ENCODE peak calls at places on chromosomes 12 and 14, in nine cellular contexts. U, F, J, A, V, T, P, G and B are unnamed samples.
A peak's percentile ranks its signal among the peaks of the same experiment; 100 is the strongest.

GRCh38 chr14:58668848-58669480 is 31.2 kb downstream of the DACT1 start:
- DNase-seq in U (no peak), F (no peak), J (no peak), A (no peak), V (no peak), T (no peak), P (no peak), G (no peak), B (no peak)

GRCh38 chr12:12696562-12697383 is 790 bp upstream of the GPR19 start:
- DNase-seq in U (peak; percentile 65), F (peak; percentile 98), J (peak; percentile 93), A (peak; percentile 85), V (peak; percentile 73), T (peak; percentile 89), P (peak; percentile 92), G (peak; percentile 76), B (peak; percentile 96)

GRCh38 chr14:67673451-67673850 is 981 bp downstream of the VTI1B start:
- DNase-seq in U (no peak), F (no peak), J (no peak), A (no peak), V (no peak), T (no peak), P (peak; percentile 17), G (peak; percentile 31), B (no peak)

GRCh38 chr14:51094282-51094821 is 553 bp downstream of the TRIM9 start:
- DNase-seq in U (no peak), F (peak; percentile 86), J (peak; percentile 27), A (no peak), V (no peak), T (no peak), P (no peak), G (no peak), B (no peak)

GRCh38 chr12:105214670-105215375 is 21.2 kb downstream of the APPL2 start:
- DNase-seq in U (no peak), F (no peak), J (peak; percentile 90), A (no peak), V (peak; percentile 59), T (no peak), P (peak; percentile 45), G (no peak), B (no peak)

GRCh38 chr12:114201794-114202193 is 204.2 kb downstream of the TBX5 start:
- DNase-seq in U (no peak), F (no peak), J (no peak), A (no peak), V (no peak), T (no peak), P (no peak), G (no peak), B (no peak)

GRCh38 chr12:60630796-60631195 is 1035.0 kb downstream of the SLC16A7 start:
- DNase-seq in U (no peak), F (no peak), J (no peak), A (no peak), V (no peak), T (no peak), P (no peak), G (no peak), B (no peak)

GRCh38 chr12:22333751-22334695 is 484 bp downstream of the ST8SIA1 start:
- DNase-seq in U (no peak), F (peak; percentile 89), J (no peak), A (no peak), V (no peak), T (peak; percentile 31), P (no peak), G (no peak), B (peak; percentile 48)

GRCh38 chr14:91415794-91416743 is 1.6 kb downstream of the CCDC88C start:
- DNase-seq in U (peak; percentile 13), F (no peak), J (no peak), A (no peak), V (no peak), T (no peak), P (peak; percentile 47), G (no peak), B (peak; percentile 47)

GRCh38 chr14:99605299-99605961 is 1.4 kb upstream of the CCDC85C start:
- DNase-seq in U (no peak), F (no peak), J (peak; percentile 68), A (no peak), V (peak; percentile 28), T (peak; percentile 64), P (peak; percentile 63), G (peak; percentile 74), B (peak; percentile 53)

GRCh38 chr12:6493580-6494350 is at the start of gene NCAPD2:
- DNase-seq in U (peak; percentile 82), F (peak; percentile 98), J (peak; percentile 95), A (peak; percentile 84), V (peak; percentile 94), T (peak; percentile 93), P (peak; percentile 98), G (peak; percentile 93), B (peak; percentile 97)
- TF ChIP-seq POLR2A in U (no peak), F (no peak), J (no peak), A (no peak), V (peak; percentile 5), T (no peak), P (no peak), G (peak; percentile 93), B (peak; percentile 70)

DNA sequence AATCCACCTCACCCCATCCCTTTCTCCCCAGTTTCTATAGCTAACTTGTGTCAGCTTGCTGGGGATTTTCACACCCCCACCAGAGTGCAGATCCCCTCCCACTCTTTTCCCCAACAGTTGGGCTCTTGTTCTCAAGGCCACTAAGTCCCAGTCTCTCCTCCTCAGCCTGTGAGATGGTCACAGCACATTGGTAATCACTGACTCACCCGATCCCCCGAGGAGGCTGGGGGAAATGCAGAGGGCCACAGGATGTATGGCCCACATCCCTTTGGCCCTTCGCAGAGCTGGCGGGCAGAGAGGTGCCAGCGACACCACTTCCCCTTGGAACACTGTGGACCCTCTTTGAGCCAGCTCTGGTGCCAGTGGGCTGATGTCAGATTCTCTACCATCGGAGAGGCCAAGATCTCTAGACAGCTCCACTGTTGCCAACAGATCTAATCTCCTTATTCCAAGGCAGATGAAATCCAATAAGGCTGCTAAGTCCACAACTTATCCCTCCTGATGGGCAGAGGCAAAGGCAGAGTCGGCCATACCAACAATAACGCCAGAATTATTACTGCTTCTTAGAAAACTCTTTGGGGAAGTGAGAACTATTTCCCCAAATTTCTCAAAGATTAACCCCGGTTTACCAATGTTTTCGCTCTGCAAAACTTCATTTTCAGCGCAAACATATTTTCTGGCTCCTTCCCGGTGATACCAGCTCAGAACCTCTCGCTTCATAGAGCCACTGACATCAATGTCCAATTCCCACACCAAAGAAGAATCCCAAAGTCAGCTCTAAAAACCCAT is 1.5 kb downstream of the FMNL3 start:
- DNase-seq in U (no peak), F (peak; percentile 90), J (peak; percentile 30), A (peak; percentile 15), V (peak; percentile 10), T (no peak), P (peak; percentile 89), G (peak; percentile 84), B (peak; percentile 17)
- TF ChIP-seq POLR2A in U (no peak), F (no peak), J (no peak), A (peak; percentile 54), V (no peak), T (no peak), P (peak; percentile 67), G (peak; percentile 71), B (no peak)

GRCh38 chr14:104769324-104770071 is 16.6 kb downstream of the SIVA1 start:
- DNase-seq in U (no peak), F (no peak), J (no peak), A (no peak), V (no peak), T (no peak), P (no peak), G (no peak), B (no peak)

GRCh38 chr14:104767634-104767918 is 14.6 kb downstream of the SIVA1 start:
- DNase-seq in U (no peak), F (no peak), J (no peak), A (no peak), V (no peak), T (no peak), P (no peak), G (no peak), B (no peak)

GRCh38 chr14:104770072-104770579 is 17.2 kb downstream of the SIVA1 start:
- DNase-seq in U (no peak), F (no peak), J (no peak), A (no peak), V (no peak), T (no peak), P (no peak), G (no peak), B (no peak)

GRCh38 chr14:104766863-104767633 is 14.1 kb downstream of the SIVA1 start:
- DNase-seq in U (no peak), F (no peak), J (peak; percentile 65), A (no peak), V (peak; percentile 93), T (no peak), P (no peak), G (no peak), B (no peak)

DNA sequence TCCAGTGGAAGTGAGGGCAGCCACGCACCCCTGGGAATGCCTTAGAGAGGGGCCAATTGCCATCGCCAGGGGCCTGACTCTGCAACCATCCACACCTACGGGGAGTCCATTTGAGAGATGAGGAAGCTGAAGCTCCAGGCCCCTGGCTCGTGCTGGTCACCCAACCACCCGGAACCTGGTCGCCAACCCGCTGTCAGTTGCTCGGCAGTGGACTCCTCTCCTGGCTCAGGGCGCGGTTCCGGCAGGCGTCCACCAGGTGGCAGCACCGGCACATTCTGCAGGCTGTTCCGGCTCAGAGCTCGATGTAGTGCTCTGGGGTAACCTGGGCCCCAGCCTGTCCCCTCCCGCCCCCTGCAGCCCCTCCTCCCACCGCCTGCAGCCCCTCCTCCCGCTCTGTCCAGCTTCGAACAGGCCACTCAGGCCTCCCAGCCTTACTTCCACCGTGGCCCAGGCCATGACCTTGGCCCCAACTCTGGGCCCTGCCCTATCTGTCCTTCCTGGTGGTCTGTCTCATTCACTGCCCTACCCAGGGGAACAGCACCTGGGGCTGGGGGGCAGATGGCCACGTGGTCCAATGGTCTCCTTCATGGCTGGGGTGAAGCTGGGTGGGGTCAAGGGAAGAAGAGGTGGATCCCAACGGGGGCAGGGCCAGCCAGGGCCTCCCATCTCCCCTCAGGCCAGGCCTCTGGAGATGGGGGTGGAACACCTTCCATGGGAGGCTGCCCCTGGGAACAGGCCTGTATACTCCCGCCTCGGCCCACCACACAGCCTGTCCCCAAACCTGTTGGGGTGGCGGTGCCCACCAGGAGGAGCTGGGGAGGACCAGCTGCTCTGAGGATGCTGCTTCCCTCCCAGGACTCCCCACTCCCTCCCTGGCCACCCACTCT is 15.7 kb downstream of the SIVA1 start:
- DNase-seq in U (peak; percentile 50), F (peak; percentile 98), J (peak; percentile 91), A (peak; percentile 91), V (peak; percentile 86), T (peak; percentile 92), P (peak; percentile 75), G (peak; percentile 72), B (peak; percentile 91)
- TF ChIP-seq POLR2A in U (no peak), F (no peak), J (peak; percentile 10), A (no peak), V (peak; percentile 26), T (no peak), P (no peak), G (peak; percentile 40), B (no peak)

GRCh38 chr14:96391293-96392118 is 422 bp upstream of the AK7 start:
- DNase-seq in U (peak; percentile 86), F (peak; percentile 99), J (peak; percentile 99), A (peak; percentile 94), V (peak; percentile 82), T (peak; percentile 95), P (peak; percentile 96), G (peak; percentile 90), B (peak; percentile 99)
- TF ChIP-seq POLR2A in U (peak; percentile 33), F (no peak), J (no peak), A (peak; percentile 35), V (peak; percentile 66), T (peak; percentile 15), P (peak; percentile 65), G (peak; percentile 51), B (peak; percentile 81)